ENCODE peak calls at places on chromosomes 11 and 22, in four cellular contexts. X is posterior cingulate gyrus, B is germinal center, M is fibroblast of pulmonary artery. Z is an unnamed sample.

GRCh38 chr22:26939466-26939865 is 282.1 kb downstream of the MIAT start:
- DNase-seq in X (no peak), B (no peak), M (no peak), Z (no peak)

GRCh38 chr22:31846161-31847115 is 92.6 kb downstream of the DEPDC5 start:
- DNase-seq in X (no peak), B (peak; percentile 63), M (peak; percentile 44), Z (peak; percentile 35)

GRCh38 chr11:124867700-124868099 is 2.5 kb downstream of the ROBO3 start:
- DNase-seq in X (no peak), B (peak; percentile 48), M (peak; percentile 52), Z (peak; percentile 78)

GRCh38 chr22:32917577-32918375 is 116.3 kb downstream of the TIMP3 start:
- DNase-seq in X (no peak), B (no peak), M (peak; percentile 38), Z (no peak)

GRCh38 chr22:37043828-37044538 is 7.6 kb upstream of the KCTD17 start:
- DNase-seq in X (no peak), B (peak; percentile 88), M (peak; percentile 63), Z (peak; percentile 81)

GRCh38 chr11:4642043-4642442 is 1.7 kb upstream of the OR51E1 start:
- DNase-seq in X (no peak), B (no peak), M (no peak), Z (no peak)

GRCh38 chr11:74072721-74073120 is 63.8 kb upstream of the UCP3 start:
- DNase-seq in X (no peak), B (no peak), M (no peak), Z (no peak)

GRCh38 chr11:18853086-18853720 is 61.6 kb upstream of the PTPN5 start:
- DNase-seq in X (no peak), B (no peak), M (peak; percentile 44), Z (no peak)

GRCh38 chr22:48369789-48370507 is 1457.7 kb downstream of the BRD1 start:
- DNase-seq in X (no peak), B (no peak), M (no peak), Z (peak; percentile 45)

GRCh38 chr22:43876866-43877509 is 14.7 kb upstream of the SULT4A1 start:
- DNase-seq in X (peak; percentile 1), B (no peak), M (no peak), Z (no peak)

GRCh38 chr11:114440971-114441810 is 1.9 kb downstream of the REXO2 start:
- DNase-seq in X (no peak), B (no peak), M (peak; percentile 10), Z (no peak)

GRCh38 chr11:60922906-60923305 is 1.4 kb upstream of the TMEM132A start:
- DNase-seq in X (no peak), B (no peak), M (no peak), Z (no peak)

GRCh38 chr11:89293966-89294679 is 116.4 kb downstream of the TYR start:
- DNase-seq in X (no peak), B (no peak), M (peak; percentile 27), Z (no peak)

GRCh38 chr22:46862418-46863324 is 100.2 kb downstream of the TBC1D22A start:
- DNase-seq in X (no peak), B (peak; percentile 25), M (no peak), Z (no peak)